ENCODE peak calls at places on chromosomes 7 and 10, in four cellular contexts. One of them, this sample, is unnamed.

GRCh38 chr7:47553309-47553708 is 28.6 kb downstream of the TNS3 start:
- DNase-seq in K562: no peak
- DNase-seq in H1: no peak
- DNase-seq in GM12878: no peak
- DNase-seq in this sample: no peak

GRCh38 chr7:111752022-111752582 is 189.8 kb upstream of the IMMP2L start:
- DNase-seq in GM12878: no peak
- DNase-seq in K562: peak
- DNase-seq in H1: no peak
- DNase-seq in this sample: peak

GRCh38 chr10:49602380-49603023 is 7.6 kb upstream of the SLC18A3 start:
- DNase-seq in K562: no peak
- DNase-seq in GM12878: no peak
- DNase-seq in H1: no peak
- DNase-seq in this sample: no peak

GRCh38 chr7:39465055-39465929 is 100.9 kb upstream of the YAE1 start:
- DNase-seq in H1: peak
- DNase-seq in K562: peak
- DNase-seq in GM12878: peak
- DNase-seq in this sample: peak

GRCh38 chr10:17056781-17057191 is 72.8 kb downstream of the CUBN start:
- DNase-seq in H1: no peak
- DNase-seq in GM12878: no peak
- DNase-seq in K562: no peak
- DNase-seq in this sample: no peak

GRCh38 chr10:30447125-30447799 is 13.3 kb downstream of the MAP3K8 start:
- DNase-seq in H1: no peak
- DNase-seq in K562: no peak
- DNase-seq in GM12878: no peak
- DNase-seq in this sample: peak

GRCh38 chr10:14583252-14583651 is 191.4 kb downstream of the FAM107B start:
- DNase-seq in K562: no peak
- DNase-seq in H1: no peak
- DNase-seq in GM12878: no peak
- DNase-seq in this sample: no peak

GRCh38 chr7:65238785-65239184 is 134.9 kb upstream of the ZNF92 start:
- DNase-seq in H1: no peak
- DNase-seq in K562: no peak
- DNase-seq in GM12878: no peak
- DNase-seq in this sample: no peak

GRCh38 chr10:94046152-94046551 is 52.4 kb downstream of the PLCE1 start:
- DNase-seq in H1: no peak
- DNase-seq in GM12878: no peak
- DNase-seq in K562: no peak
- DNase-seq in this sample: no peak

GRCh38 chr10:125747417-125747816 is 27.9 kb downstream of the EDRF1 start:
- DNase-seq in H1: no peak
- DNase-seq in GM12878: no peak
- DNase-seq in K562: no peak
- DNase-seq in this sample: no peak

GRCh38 chr10:125739994-125740679 is 20.6 kb downstream of the EDRF1 start:
- DNase-seq in GM12878: no peak
- DNase-seq in K562: no peak
- DNase-seq in H1: no peak
- DNase-seq in this sample: no peak

DNA sequence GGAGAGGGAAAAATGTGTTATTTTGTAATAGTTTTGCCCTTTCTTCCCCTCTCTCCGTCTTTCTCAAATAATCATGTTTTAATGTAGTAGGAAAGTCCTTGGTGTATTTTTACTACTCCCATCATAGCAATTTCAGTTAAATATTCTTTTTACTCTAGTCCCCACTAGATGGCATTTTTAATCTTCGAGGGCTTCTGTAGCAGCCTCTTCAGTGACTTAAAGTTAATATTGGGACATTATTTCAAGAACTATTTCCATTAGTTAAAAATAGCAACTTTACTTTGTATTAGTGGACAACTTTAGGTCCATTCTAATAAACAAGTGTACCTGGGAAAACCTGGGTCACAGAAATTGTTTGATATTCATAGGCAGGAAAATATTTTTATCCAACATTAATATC is 23.0 kb downstream of the EDRF1 start:
- DNase-seq in K562: no peak
- DNase-seq in GM12878: no peak
- DNase-seq in H1: no peak
- DNase-seq in this sample: no peak
- TF ChIP-seq RAD21 in K562: peak
- TF ChIP-seq RAD21 in GM12878: no peak
- TF ChIP-seq RAD21 in H1: no peak
- TF ChIP-seq RAD21 in this sample: peak

GRCh38 chr7:101106387-101106786 is 20.5 kb upstream of the SERPINE1 start:
- DNase-seq in K562: no peak
- DNase-seq in H1: no peak
- DNase-seq in GM12878: no peak
- DNase-seq in this sample: no peak
- TF ChIP-seq EGR1 in K562: no peak
- TF ChIP-seq EGR1 in H1: no peak
- TF ChIP-seq EGR1 in GM12878: no peak
- TF ChIP-seq EGR1 in this sample: no peak

DNA sequence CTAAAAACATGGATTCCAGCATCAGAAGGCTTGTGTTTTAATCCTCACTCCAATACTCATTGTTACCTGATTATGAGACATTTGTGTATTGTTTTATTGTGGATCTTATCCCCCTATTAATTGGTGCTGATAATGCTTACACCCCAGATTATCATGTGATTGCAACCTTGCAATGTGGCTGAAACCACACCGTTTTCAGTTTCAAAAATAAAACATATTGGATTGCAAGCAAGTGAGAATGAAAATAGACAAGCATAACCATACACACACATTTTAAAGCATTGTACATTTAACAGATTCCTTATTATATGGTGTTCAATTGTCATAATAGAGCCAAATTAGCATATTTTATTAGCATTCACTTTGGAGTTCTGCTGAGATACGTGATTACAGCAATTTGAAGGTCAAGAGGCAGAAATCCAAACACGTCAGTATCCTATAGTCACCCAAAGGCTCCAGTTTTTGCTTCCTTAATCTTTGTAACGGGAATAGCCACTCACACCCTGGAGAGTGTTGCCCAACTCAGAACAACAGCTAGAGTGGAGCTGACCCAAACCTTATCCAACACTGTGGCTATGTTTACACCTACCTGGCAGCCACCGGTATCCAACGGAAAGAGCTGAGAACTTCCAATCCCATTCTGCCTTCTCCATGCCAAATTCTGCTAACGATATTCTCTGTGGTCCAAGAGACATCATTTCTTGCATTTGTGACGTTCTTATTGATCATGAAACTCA is 317.1 kb upstream of the KLF6 start:
- DNase-seq in K562: no peak
- DNase-seq in H1: no peak
- DNase-seq in GM12878: peak
- DNase-seq in this sample: no peak
- H2AFZ ChIP-seq in K562: no peak
- H2AFZ ChIP-seq in H1: no peak
- H2AFZ ChIP-seq in GM12878: no peak
- H2AFZ ChIP-seq in this sample: no peak

DNA sequence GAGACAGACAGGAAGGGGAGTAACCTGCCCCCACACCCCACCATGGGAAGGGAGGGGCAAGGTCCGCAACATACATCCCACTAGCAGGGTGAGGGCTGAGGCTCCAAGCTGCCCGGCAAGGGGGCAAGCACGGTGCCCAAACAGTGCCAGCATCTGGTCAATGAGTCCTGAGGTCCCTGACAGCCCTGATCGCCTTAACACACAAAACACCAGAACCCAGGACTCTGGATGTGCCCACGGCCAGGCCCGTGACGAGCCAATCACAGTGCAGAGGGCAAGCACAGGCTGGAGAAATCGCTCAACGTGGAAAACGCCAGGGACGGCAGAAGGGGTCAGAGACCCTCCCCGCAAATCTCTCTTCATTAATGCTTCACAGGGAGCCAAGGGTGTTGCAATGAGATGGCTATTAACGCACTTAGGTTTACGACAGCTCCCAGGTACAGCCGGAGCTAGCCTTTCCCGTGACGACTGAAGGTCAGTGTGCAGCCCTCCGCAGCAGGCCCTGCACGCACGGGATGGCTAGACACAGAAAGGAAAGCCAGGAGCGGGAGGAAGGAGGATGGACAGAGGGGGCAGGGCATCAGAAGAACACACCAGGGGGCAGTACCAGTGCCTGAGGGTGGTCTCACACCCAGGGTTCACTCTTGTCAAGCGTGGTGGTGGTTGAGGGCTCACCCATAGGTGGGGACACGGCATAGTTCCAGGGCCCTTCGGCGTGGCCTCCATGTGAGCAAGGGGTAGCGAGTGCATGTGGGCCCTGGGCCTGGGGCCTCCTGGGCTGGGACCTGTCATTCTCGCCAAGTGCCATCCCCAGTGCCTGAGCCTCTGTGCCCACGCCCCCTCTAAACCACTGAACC is 220.5 kb downstream of the MAD1L1 start:
- DNase-seq in GM12878: no peak
- DNase-seq in H1: no peak
- DNase-seq in K562: no peak
- DNase-seq in this sample: no peak
- TF ChIP-seq RAD21 in GM12878: no peak
- TF ChIP-seq RAD21 in H1: no peak
- TF ChIP-seq RAD21 in K562: no peak
- TF ChIP-seq RAD21 in this sample: no peak